ENCODE peak calls at places on chromosomes 13 and 19, in six cellular contexts. J, F, X, P, G and Z are unnamed samples.

GRCh38 chr19:18904334-18905057 is 8.5 kb upstream of the CERS1 start:
- DNase-seq in J (no peak), F (no peak), X (no peak), P (no peak), G (no peak), Z (no peak)

GRCh38 chr19:35349614-35350521 is 2.2 kb downstream of the FFAR1 start:
- DNase-seq in J (no peak), F (peak), X (no peak), P (peak), G (no peak), Z (no peak)

GRCh38 chr13:113094410-113094800 is 11.2 kb upstream of the F7 start:
- DNase-seq in J (no peak), F (no peak), X (no peak), P (no peak), G (no peak), Z (no peak)

GRCh38 chr19:3146677-3147100 is 10.9 kb downstream of the GNA15 start:
- DNase-seq in J (no peak), F (peak), X (no peak), P (peak), G (no peak), Z (peak)

GRCh38 chr13:60454425-60454824 is 57.4 kb downstream of the TDRD3 start:
- DNase-seq in J (no peak), F (no peak), X (no peak), P (no peak), G (no peak), Z (no peak)

GRCh38 chr13:48583859-48584311 is 51.0 kb upstream of the RCBTB2 start:
- DNase-seq in J (no peak), F (no peak), X (no peak), P (no peak), G (no peak), Z (no peak)

GRCh38 chr19:33758541-33759013 is 38.1 kb upstream of the KCTD15 start:
- DNase-seq in J (peak), F (no peak), X (no peak), P (no peak), G (no peak), Z (no peak)

GRCh38 chr13:32121316-32121715 is 89.7 kb downstream of the FRY start:
- DNase-seq in J (no peak), F (no peak), X (no peak), P (no peak), G (no peak), Z (no peak)

GRCh38 chr19:2782357-2782935 is 627 bp downstream of the SGTA start:
- DNase-seq in J (no peak), F (no peak), X (peak), P (no peak), G (peak), Z (peak)

GRCh38 chr19:34316741-34317241 is 48.2 kb upstream of the GPI start:
- DNase-seq in J (peak), F (no peak), X (no peak), P (no peak), G (peak), Z (no peak)

GRCh38 chr19:38557205-38557799 is 60.5 kb downstream of the MAP4K1 start:
- DNase-seq in J (no peak), F (no peak), X (no peak), P (no peak), G (no peak), Z (no peak)

GRCh38 chr19:21308778-21309177 is 20.4 kb downstream of the ZNF708 start:
- DNase-seq in J (no peak), F (no peak), X (no peak), P (no peak), G (no peak), Z (no peak)

DNA sequence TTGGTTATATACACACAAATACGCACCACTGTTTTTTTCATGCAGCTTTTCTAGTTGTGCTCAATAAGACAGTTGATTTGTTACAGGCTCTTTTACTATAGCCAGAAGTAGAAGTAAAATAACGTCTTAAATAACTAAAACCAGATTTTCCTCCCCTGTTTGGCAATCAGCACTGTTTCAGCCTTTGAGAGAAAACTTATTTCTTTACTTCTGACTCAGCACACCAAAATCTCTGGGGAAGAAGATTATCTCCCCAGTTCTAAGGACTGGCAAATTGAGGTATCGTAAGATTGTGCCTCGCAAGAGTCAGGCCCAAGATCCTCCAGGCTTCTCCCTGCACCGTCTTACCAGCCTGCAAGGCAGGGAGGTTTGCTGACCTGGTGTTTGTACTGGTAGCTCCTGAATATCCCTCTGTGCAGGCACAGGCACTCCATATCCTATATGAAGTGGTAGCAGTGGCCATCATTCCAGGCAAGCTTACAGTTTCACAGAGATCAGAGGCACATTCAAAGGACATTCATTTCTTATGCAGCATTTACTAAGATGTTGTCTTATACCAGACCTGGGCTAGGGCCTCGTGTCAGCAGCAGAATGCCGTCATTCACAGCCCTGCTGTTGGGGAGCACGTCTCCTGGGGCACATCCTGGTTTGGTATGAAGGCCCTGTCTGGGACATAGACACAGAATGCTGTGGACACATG is 268.2 kb downstream of the ZNF536 start:
- DNase-seq in J (no peak), F (no peak), X (no peak), P (no peak), G (no peak), Z (no peak)
- H3K14ac ChIP-seq in J (no peak), F (no peak), X (no peak), P (no peak), G (no peak), Z (no peak)

DNA sequence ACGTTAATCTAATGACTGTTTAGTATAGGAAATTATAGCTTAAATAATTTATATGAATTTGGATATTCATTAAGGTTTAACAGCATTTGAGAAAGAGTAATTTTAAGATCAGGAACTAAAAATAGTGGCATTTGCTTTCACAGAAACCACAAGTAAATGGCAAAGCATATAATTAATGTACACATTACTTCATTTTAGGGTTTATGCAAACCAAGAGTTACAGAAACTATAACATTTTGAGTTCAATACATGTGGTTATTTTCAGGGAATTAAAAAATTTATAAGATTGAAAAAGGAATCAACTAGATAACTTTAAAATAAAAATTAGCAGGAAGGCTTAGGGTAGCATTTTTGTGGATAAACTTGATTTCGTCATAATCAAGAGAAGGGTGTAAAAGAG is 151.7 kb upstream of the MIR17HG start:
- DNase-seq in J (no peak), F (no peak), X (no peak), P (no peak), G (no peak), Z (no peak)
- H4K8ac ChIP-seq in J (no peak), F (no peak), X (no peak), P (no peak), G (no peak), Z (no peak)

GRCh38 chr19:29944415-29945012 is 2.5 kb downstream of the URI1 start:
- DNase-seq in J (no peak), F (no peak), X (no peak), P (no peak), G (no peak), Z (no peak)

GRCh38 chr19:29946645-29947044 is 4.6 kb downstream of the URI1 start:
- DNase-seq in J (no peak), F (no peak), X (no peak), P (no peak), G (no peak), Z (no peak)

GRCh38 chr19:29943615-29944014 is 1.6 kb downstream of the URI1 start:
- DNase-seq in J (no peak), F (no peak), X (no peak), P (no peak), G (peak), Z (no peak)

GRCh38 chr19:29945433-29945832 is 3.4 kb downstream of the URI1 start:
- DNase-seq in J (peak), F (no peak), X (no peak), P (no peak), G (peak), Z (no peak)

GRCh38 chr19:29945017-29945416 is 3.0 kb downstream of the URI1 start:
- DNase-seq in J (no peak), F (no peak), X (no peak), P (no peak), G (peak), Z (no peak)
- H3K14ac ChIP-seq in J (no peak), F (no peak), X (no peak), P (no peak), G (no peak), Z (no peak)

GRCh38 chr19:6729573-6730152 is 7.7 kb downstream of the GPR108 start:
- DNase-seq in J (no peak), F (no peak), X (no peak), P (no peak), G (no peak), Z (no peak)
- H4K8ac ChIP-seq in J (no peak), F (no peak), X (no peak), P (no peak), G (no peak), Z (no peak)

GRCh38 chr13:33519561-33520479 is 234.3 kb upstream of the STARD13 start:
- DNase-seq in J (peak), F (no peak), X (no peak), P (no peak), G (peak), Z (no peak)
- H3K14ac ChIP-seq in J (peak), F (no peak), X (no peak), P (no peak), G (no peak), Z (no peak)

DNA sequence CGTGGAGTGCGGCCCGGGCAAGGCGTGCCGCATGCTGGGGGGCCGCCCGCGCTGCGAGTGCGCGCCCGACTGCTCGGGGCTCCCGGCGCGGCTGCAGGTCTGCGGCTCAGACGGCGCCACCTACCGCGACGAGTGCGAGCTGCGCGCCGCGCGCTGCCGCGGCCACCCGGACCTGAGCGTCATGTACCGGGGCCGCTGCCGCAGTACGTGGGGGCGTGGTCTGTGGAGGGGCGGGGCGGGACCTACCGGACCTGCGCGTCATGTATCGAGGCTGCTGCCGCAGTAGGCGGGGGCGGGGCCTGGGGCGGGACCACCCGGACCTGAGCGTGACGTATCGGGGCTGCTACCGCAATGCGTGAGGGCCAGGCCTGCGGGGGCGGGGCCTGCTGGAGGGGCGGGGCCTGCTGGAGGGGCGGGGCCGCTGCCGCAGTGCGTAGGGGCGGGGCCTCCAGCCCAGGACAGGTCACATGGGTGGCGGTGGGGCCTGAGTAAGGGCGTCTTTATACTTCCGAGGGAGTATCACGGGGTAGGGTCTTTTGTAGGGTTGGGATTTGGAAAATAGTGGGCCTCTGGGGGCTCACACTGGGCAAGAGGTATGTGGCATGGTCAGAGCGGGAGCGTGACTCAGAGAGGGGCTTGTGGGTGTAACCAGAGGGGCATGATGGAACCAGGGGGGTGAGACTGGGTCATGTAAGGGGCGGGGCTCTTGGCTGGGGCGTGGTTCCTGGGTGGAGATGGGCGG is 4.3 kb downstream of the FSTL3 start:
- DNase-seq in J (peak), F (peak), X (peak), P (peak), G (peak), Z (peak)
- H4K8ac ChIP-seq in J (peak), F (no peak), X (no peak), P (peak), G (peak), Z (peak)

GRCh38 chr13:51905787-51906186 is 44.0 kb downstream of the CCDC70 start:
- DNase-seq in J (no peak), F (peak), X (no peak), P (no peak), G (no peak), Z (no peak)

GRCh38 chr13:51902776-51903175 is 41.0 kb downstream of the CCDC70 start:
- DNase-seq in J (no peak), F (no peak), X (no peak), P (no peak), G (no peak), Z (no peak)

GRCh38 chr13:51910508-51910907 is 48.7 kb downstream of the CCDC70 start:
- DNase-seq in J (no peak), F (peak), X (no peak), P (no peak), G (no peak), Z (no peak)

GRCh38 chr13:51906581-51906980 is 44.8 kb downstream of the CCDC70 start:
- DNase-seq in J (no peak), F (peak), X (no peak), P (no peak), G (no peak), Z (no peak)

GRCh38 chr13:51907040-51907732 is 45.4 kb downstream of the CCDC70 start:
- DNase-seq in J (no peak), F (peak), X (no peak), P (no peak), G (no peak), Z (no peak)
- H3K14ac ChIP-seq in J (no peak), F (no peak), X (no peak), P (no peak), G (no peak), Z (no peak)

GRCh38 chr19:4815426-4816387 is 15.8 kb downstream of the TICAM1 start:
- DNase-seq in J (peak), F (peak), X (peak), P (peak), G (peak), Z (peak)
- H4K8ac ChIP-seq in J (peak), F (no peak), X (peak), P (peak), G (peak), Z (peak)